ENCODE peak calls at places on chromosomes 7 and 10, in nine cellular contexts. L is lung; M is left lung; W is kidney epithelial cell; X is choroid plexus epithelial cell; N is activated CD8-positive, alpha-beta T cell treated with anti-CD3 and anti-CD28 coated beads for 36 hours; G is endothelial cell; O is AG09309; Y is tibial nerve. A is an unnamed sample.

GRCh38 chr7:12328888-12329770 is 74.5 kb downstream of the VWDE start:
- DNase-seq in L (no peak), M (no peak), W (no peak), X (no peak), N (no peak), G (no peak), O (no peak), Y (no peak), A (no peak)

GRCh38 chr10:7432884-7433726 is 22.3 kb upstream of the SFMBT2 start:
- DNase-seq in L (no peak), M (no peak), W (no peak), X (no peak), N (no peak), G (no peak), O (no peak), Y (no peak), A (no peak)

GRCh38 chr7:1974714-1975113 is 258.0 kb downstream of the MAD1L1 start:
- DNase-seq in L (no peak), M (peak), W (no peak), X (no peak), N (no peak), G (peak), O (no peak), Y (no peak), A (no peak)

GRCh38 chr10:14146501-14146900 is 184.2 kb downstream of the FRMD4A start:
- DNase-seq in L (no peak), M (no peak), W (no peak), X (peak), N (no peak), G (no peak), O (no peak), Y (no peak), A (no peak)

GRCh38 chr10:127945335-127945734 is 38.4 kb downstream of the PTPRE start:
- DNase-seq in L (peak), M (no peak), W (peak), X (peak), N (peak), G (no peak), O (no peak), Y (no peak), A (no peak)

GRCh38 chr7:110830778-110831177 is 260.1 kb upstream of the LRRN3 start:
- DNase-seq in L (no peak), M (no peak), W (no peak), X (peak), N (no peak), G (no peak), O (no peak), Y (no peak), A (no peak)

GRCh38 chr7:50185188-50185587 is 92.1 kb upstream of the ZPBP start:
- DNase-seq in L (no peak), M (peak), W (no peak), X (no peak), N (no peak), G (no peak), O (no peak), Y (no peak), A (no peak)

GRCh38 chr10:34655286-34656170 is 159.6 kb downstream of the PARD3 start:
- DNase-seq in L (no peak), M (no peak), W (peak), X (peak), N (peak), G (peak), O (peak), Y (peak), A (no peak)

GRCh38 chr7:52289247-52289646 is 746.2 kb upstream of the POM121L12 start:
- DNase-seq in L (no peak), M (no peak), W (no peak), X (no peak), N (no peak), G (no peak), O (no peak), Y (no peak), A (no peak)

GRCh38 chr10:95628786-95629185 is 27.7 kb downstream of the ALDH18A1 start:
- DNase-seq in L (no peak), M (no peak), W (peak), X (peak), N (no peak), G (no peak), O (no peak), Y (no peak), A (no peak)

GRCh38 chr10:117661316-117661715 is 118.8 kb downstream of the EMX2 start:
- DNase-seq in L (no peak), M (no peak), W (no peak), X (no peak), N (no peak), G (no peak), O (no peak), Y (no peak), A (no peak)

GRCh38 chr10:58177362-58177947 is 90.2 kb downstream of the IPMK start:
- DNase-seq in L (no peak), M (no peak), W (no peak), X (peak), N (no peak), G (no peak), O (no peak), Y (no peak), A (no peak)

GRCh38 chr7:16260236-16260728 is 161.1 kb downstream of the CRPPA start:
- DNase-seq in L (no peak), M (no peak), W (no peak), X (no peak), N (no peak), G (no peak), O (no peak), Y (no peak), A (no peak)

GRCh38 chr7:4449263-4449662 is 232.8 kb upstream of the FOXK1 start:
- DNase-seq in L (no peak), M (no peak), W (no peak), X (no peak), N (no peak), G (no peak), O (no peak), Y (no peak), A (no peak)

GRCh38 chr10:16570731-16571130 is 49.1 kb upstream of the C1QL3 start:
- DNase-seq in L (no peak), M (no peak), W (no peak), X (no peak), N (no peak), G (no peak), O (no peak), Y (no peak), A (no peak)

GRCh38 chr7:34011017-34011680 is 105.8 kb downstream of the BMPER start:
- DNase-seq in L (no peak), M (no peak), W (no peak), X (peak), N (no peak), G (no peak), O (no peak), Y (no peak), A (no peak)

GRCh38 chr10:49534670-49535381 is 4.1 kb downstream of the ERCC6 start:
- DNase-seq in L (no peak), M (no peak), W (no peak), X (peak), N (peak), G (no peak), O (peak), Y (no peak), A (no peak)

GRCh38 chr10:118734477-118734876 is 20.3 kb downstream of the CACUL1 start:
- DNase-seq in L (no peak), M (no peak), W (no peak), X (peak), N (no peak), G (no peak), O (no peak), Y (no peak), A (no peak)
- TF ChIP-seq CTCF in L (no peak), M (no peak), W (peak), X (peak), N (no peak), G (no peak), O (peak), Y (no peak), A (peak)

GRCh38 chr7:129947701-129948100 is 5.1 kb downstream of the UBE2H start:
- DNase-seq in L (no peak), M (no peak), W (no peak), X (peak), N (no peak), G (no peak), O (no peak), Y (no peak), A (no peak)

GRCh38 chr7:129949292-129950133 is 3.2 kb downstream of the UBE2H start:
- DNase-seq in L (peak), M (no peak), W (peak), X (peak), N (peak), G (peak), O (no peak), Y (peak), A (no peak)

GRCh38 chr7:129950191-129950940 is 2.4 kb downstream of the UBE2H start:
- DNase-seq in L (no peak), M (no peak), W (no peak), X (peak), N (peak), G (no peak), O (no peak), Y (no peak), A (no peak)

GRCh38 chr7:129948338-129948737 is 4.4 kb downstream of the UBE2H start:
- DNase-seq in L (no peak), M (no peak), W (no peak), X (no peak), N (no peak), G (no peak), O (no peak), Y (no peak), A (no peak)

GRCh38 chr7:129948877-129949291 is 3.9 kb downstream of the UBE2H start:
- DNase-seq in L (peak), M (peak), W (peak), X (peak), N (peak), G (peak), O (no peak), Y (peak), A (peak)
- TF ChIP-seq CTCF in L (no peak), M (no peak), W (no peak), X (no peak), N (no peak), G (no peak), O (no peak), Y (no peak), A (no peak)

GRCh38 chr10:99620713-99621453 is 644 bp upstream of the SLC25A28 start:
- DNase-seq in L (peak), M (peak), W (peak), X (peak), N (peak), G (peak), O (peak), Y (peak), A (peak)
- TF ChIP-seq CTCF in L (no peak), M (no peak), W (no peak), X (no peak), N (no peak), G (peak), O (no peak), Y (no peak), A (no peak)

DNA sequence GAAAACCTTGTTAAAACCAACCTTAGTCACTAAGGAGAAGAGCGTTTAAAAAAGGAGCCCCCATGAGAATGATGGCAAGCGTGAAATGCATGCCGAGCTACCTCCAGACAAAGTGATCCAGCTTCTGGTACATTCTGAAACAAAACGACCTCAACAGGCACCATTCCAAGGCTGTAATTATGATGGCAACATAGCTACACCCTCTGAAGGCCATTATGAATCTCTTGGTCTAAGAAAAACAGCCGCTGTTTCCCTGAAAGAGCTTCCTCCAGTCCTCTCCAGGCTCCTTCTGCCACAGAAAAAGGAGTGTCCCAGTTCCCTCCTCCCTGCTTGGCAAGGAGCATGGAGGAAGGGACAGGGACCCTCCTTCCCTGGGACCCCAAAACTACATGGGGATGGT is 50.0 kb upstream of the ABLIM1 start:
- DNase-seq in L (no peak), M (no peak), W (no peak), X (no peak), N (no peak), G (no peak), O (no peak), Y (no peak), A (no peak)
- TF ChIP-seq CTCF in L (no peak), M (no peak), W (no peak), X (no peak), N (no peak), G (no peak), O (no peak), Y (no peak), A (no peak)

DNA sequence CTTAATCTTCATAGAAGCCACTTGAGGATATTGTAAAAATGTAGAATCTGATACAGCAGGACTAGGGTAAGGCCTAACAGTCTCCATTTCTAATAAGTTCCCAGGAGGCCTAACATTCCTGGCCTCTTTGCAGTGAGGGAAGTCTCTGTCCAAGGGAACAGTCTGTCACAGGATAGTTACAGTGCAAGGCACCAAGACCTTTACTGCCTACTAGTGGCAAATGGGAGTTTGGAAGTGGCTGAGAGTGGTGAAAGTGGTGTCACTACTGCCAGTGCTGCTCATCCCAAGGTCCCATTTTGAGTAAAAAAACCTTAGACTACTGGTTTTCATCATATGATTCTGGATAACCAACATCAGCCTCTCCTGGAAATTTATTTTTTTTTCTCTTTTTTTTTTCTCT is 619.5 kb upstream of the SEMA3D start:
- DNase-seq in L (no peak), M (no peak), W (no peak), X (no peak), N (no peak), G (no peak), O (no peak), Y (no peak), A (no peak)
- TF ChIP-seq CTCF in L (no peak), M (no peak), W (peak), X (no peak), N (no peak), G (no peak), O (peak), Y (no peak), A (peak)